ENCODE peak calls at places on chromosomes 4 and X, in five cellular contexts. One of them, this sample, is unnamed.

GRCh38 chr4:41294445-41295062 is 37.8 kb downstream of the UCHL1 start:
- DNase-seq in WTC11: no peak
- DNase-seq in GM20000: no peak
- DNase-seq in EL: no peak
- DNase-seq in stomach: no peak
- DNase-seq in this sample: no peak

GRCh38 chr4:184267206-184267608 is 49.5 kb upstream of the ENPP6 start:
- DNase-seq in WTC11: no peak
- DNase-seq in GM20000: no peak
- DNase-seq in EL: no peak
- DNase-seq in stomach: no peak
- DNase-seq in this sample: no peak

GRCh38 chr4:66252291-66252690 is 582.0 kb upstream of the EPHA5 start:
- DNase-seq in WTC11: no peak
- DNase-seq in GM20000: no peak
- DNase-seq in EL: peak
- DNase-seq in stomach: no peak
- DNase-seq in this sample: no peak

GRCh38 chr4:304987-305680 is at the start of gene ZNF732:
- DNase-seq in WTC11: peak
- DNase-seq in GM20000: no peak
- DNase-seq in EL: no peak
- DNase-seq in stomach: no peak
- DNase-seq in this sample: peak

GRCh38 chr4:128572778-128573241 is 236.7 kb upstream of the JADE1 start:
- DNase-seq in WTC11: no peak
- DNase-seq in GM20000: no peak
- DNase-seq in EL: peak
- DNase-seq in stomach: no peak
- DNase-seq in this sample: no peak

GRCh38 chr4:164193676-164194075 is 560.3 kb upstream of the SMIM31 start:
- DNase-seq in WTC11: no peak
- DNase-seq in GM20000: no peak
- DNase-seq in EL: no peak
- DNase-seq in stomach: no peak
- DNase-seq in this sample: no peak

GRCh38 chr4:22515145-22515887 is 550 bp downstream of the ADGRA3 start:
- DNase-seq in WTC11: peak
- DNase-seq in GM20000: peak
- DNase-seq in EL: peak
- DNase-seq in stomach: peak
- DNase-seq in this sample: peak

GRCh38 chr4:8118531-8118930 is 40.1 kb downstream of the ABLIM2 start:
- DNase-seq in WTC11: no peak
- DNase-seq in GM20000: no peak
- DNase-seq in EL: no peak
- DNase-seq in stomach: no peak
- DNase-seq in this sample: no peak

GRCh38 chr4:99679204-99679603 is 21.6 kb upstream of the C4orf54 start:
- DNase-seq in WTC11: no peak
- DNase-seq in GM20000: no peak
- DNase-seq in EL: no peak
- DNase-seq in stomach: no peak
- DNase-seq in this sample: no peak

GRCh38 chr4:80751200-80751599 is 279.3 kb upstream of the BMP3 start:
- DNase-seq in WTC11: peak
- DNase-seq in GM20000: no peak
- DNase-seq in EL: no peak
- DNase-seq in stomach: no peak
- DNase-seq in this sample: no peak

GRCh38 chr4:54050214-54050904 is 14.0 kb downstream of the CHIC2 start:
- DNase-seq in WTC11: no peak
- DNase-seq in GM20000: no peak
- DNase-seq in EL: peak
- DNase-seq in stomach: no peak
- DNase-seq in this sample: no peak

GRCh38 chrX:153924149-153924861 is 1.8 kb downstream of the ARHGAP4 start:
- DNase-seq in WTC11: no peak
- DNase-seq in GM20000: peak
- DNase-seq in EL: peak
- DNase-seq in stomach: peak
- DNase-seq in this sample: peak

GRCh38 chr4:74632634-74633033 is 161.7 kb downstream of the BTC start:
- DNase-seq in WTC11: no peak
- DNase-seq in GM20000: no peak
- DNase-seq in EL: peak
- DNase-seq in stomach: peak
- DNase-seq in this sample: peak

GRCh38 chr4:75705198-75705712 is 19.1 kb upstream of the USO1 start:
- DNase-seq in WTC11: peak
- DNase-seq in GM20000: no peak
- DNase-seq in EL: no peak
- DNase-seq in stomach: no peak
- DNase-seq in this sample: no peak

GRCh38 chrX:19863237-19864223 is 23.9 kb downstream of the SH3KBP1 start:
- DNase-seq in WTC11: no peak
- DNase-seq in GM20000: no peak
- DNase-seq in EL: no peak
- DNase-seq in stomach: no peak
- DNase-seq in this sample: no peak

GRCh38 chr4:74631338-74631737 is 163.0 kb downstream of the BTC start:
- DNase-seq in WTC11: no peak
- DNase-seq in GM20000: no peak
- DNase-seq in EL: no peak
- DNase-seq in stomach: no peak
- DNase-seq in this sample: no peak

GRCh38 chrX:111244238-111244750 is 26.0 kb downstream of the CAPN6 start:
- DNase-seq in WTC11: no peak
- DNase-seq in GM20000: peak
- DNase-seq in EL: peak
- DNase-seq in stomach: no peak
- DNase-seq in this sample: no peak

GRCh38 chrX:22987452-22987851 is 12.3 kb upstream of the DDX53 start:
- DNase-seq in WTC11: no peak
- DNase-seq in GM20000: no peak
- DNase-seq in EL: no peak
- DNase-seq in stomach: no peak
- DNase-seq in this sample: no peak

GRCh38 chrX:115348440-115349225 is 59.1 kb downstream of the LUZP4 start:
- DNase-seq in WTC11: no peak
- DNase-seq in GM20000: no peak
- DNase-seq in EL: no peak
- DNase-seq in stomach: no peak
- DNase-seq in this sample: no peak

GRCh38 chr4:22514001-22514400 is 1.9 kb downstream of the ADGRA3 start:
- DNase-seq in WTC11: no peak
- DNase-seq in GM20000: no peak
- DNase-seq in EL: peak
- DNase-seq in stomach: no peak
- DNase-seq in this sample: no peak

This sample was measured in left colon.